ENCODE peak calls at places on chromosomes 13 and 19, in four cellular contexts. P is K562, G is GM12878, K is GM12891. Q is an unnamed sample.

GRCh38 chr19:48348039-48348438 is 15.7 kb downstream of the TMEM143 start:
- DNase-seq in P (no peak), G (no peak), K (no peak), Q (no peak)

GRCh38 chr19:28656644-28657043 is 556.3 kb downstream of the UQCRFS1 start:
- DNase-seq in K (no peak), G (no peak), P (no peak), Q (peak; percentile 83)

GRCh38 chr19:51359294-51359693 is 6.9 kb downstream of the ETFB start:
- DNase-seq in P (no peak), G (no peak), K (no peak), Q (no peak)

GRCh38 chr19:19217110-19217509 is 5.4 kb downstream of the NCAN start:
- DNase-seq in K (no peak), G (no peak), P (peak; percentile 65), Q (no peak)

GRCh38 chr13:34469212-34469983 is 472.7 kb upstream of the NBEA start:
- DNase-seq in K (no peak), P (no peak), G (no peak), Q (no peak)

GRCh38 chr19:34667349-34668076 is 9.4 kb downstream of the SCGB2B2 start:
- DNase-seq in K (no peak), G (no peak), P (no peak), Q (no peak)

GRCh38 chr19:57664269-57665127 is 4.2 kb upstream of the ZSCAN4 start:
- DNase-seq in P (peak; percentile 65), K (peak; percentile 15), G (no peak), Q (peak; percentile 23)

GRCh38 chr19:16589917-16590316 is 17.7 kb upstream of the SLC35E1 start:
- DNase-seq in P (no peak), G (no peak), K (no peak), Q (no peak)

GRCh38 chr19:49579947-49580263 is 451 bp downstream of the NOSIP start:
- DNase-seq in G (no peak), K (no peak), P (no peak), Q (no peak)

GRCh38 chr13:44815507-44816074 is 173.7 kb downstream of the NUFIP1 start:
- DNase-seq in K (no peak), G (no peak), P (no peak), Q (no peak)

GRCh38 chr13:109785141-109785891 is 1.1 kb downstream of the IRS2 start:
- DNase-seq in P (no peak), K (no peak), G (no peak), Q (no peak)

GRCh38 chr13:98751397-98752110 is 918 bp downstream of the SLC15A1 start:
- DNase-seq in G (no peak), P (no peak), K (no peak), Q (no peak)

GRCh38 chr19:35755550-35756371 is 1.1 kb downstream of the HSPB6 start:
- DNase-seq in P (no peak), K (no peak), G (no peak), Q (no peak)

GRCh38 chr13:69951412-69951811 is 156.2 kb upstream of the ATXN8OS start:
- DNase-seq in G (no peak), P (no peak), K (no peak), Q (no peak)

GRCh38 chr13:47680752-47681151 is 320.3 kb downstream of the SUCLA2 start:
- DNase-seq in K (no peak), G (no peak), P (no peak), Q (no peak)

GRCh38 chr19:8041553-8041952 is 11.0 kb upstream of the CCL25 start:
- DNase-seq in P (no peak), G (no peak), K (no peak), Q (peak; percentile 15)

GRCh38 chr19:6590458-6591319 is at the start of gene CD70:
- DNase-seq in P (no peak), K (peak; percentile 62), G (peak; percentile 88), Q (no peak)

GRCh38 chr13:51520524-51520923 is 63.7 kb upstream of the WDFY2 start:
- DNase-seq in P (no peak), G (no peak), K (no peak), Q (peak; percentile 30)

GRCh38 chr19:34082289-34083077 is 89.8 kb upstream of the LSM14A start:
- DNase-seq in P (no peak), K (no peak), G (no peak), Q (no peak)

GRCh38 chr19:32373614-32374295 is 28.3 kb downstream of the ZNF507 start:
- DNase-seq in K (no peak), P (peak; percentile 75), G (no peak), Q (no peak)

GRCh38 chr19:10471909-10472308 is 31.2 kb downstream of the KEAP1 start:
- DNase-seq in P (no peak), K (no peak), G (no peak), Q (no peak)

GRCh38 chr13:29434217-29434940 is 161.1 kb downstream of the SLC7A1 start:
- DNase-seq in G (peak; percentile 23), P (no peak), K (no peak), Q (no peak)

GRCh38 chr19:56310462-56310861 is 4.2 kb downstream of the ZSCAN5A start:
- DNase-seq in P (no peak), G (no peak), K (no peak), Q (no peak)

GRCh38 chr19:11195681-11196080 is 1.7 kb downstream of the KANK2 start:
- DNase-seq in K (no peak), P (no peak), G (no peak), Q (no peak)

GRCh38 chr19:6551091-6551490 is 20.3 kb downstream of the TNFSF9 start:
- DNase-seq in G (no peak), P (no peak), K (no peak), Q (no peak)

GRCh38 chr13:66635526-66635925 is 594.6 kb downstream of the PCDH9 start:
- DNase-seq in P (no peak), K (no peak), G (no peak), Q (no peak)

GRCh38 chr19:55300821-55301458 is 17.1 kb downstream of the BRSK1 start:
- DNase-seq in G (no peak), K (no peak), P (no peak), Q (no peak)

GRCh38 chr13:110195547-110196485 is 111.1 kb downstream of the COL4A1 start:
- DNase-seq in K (no peak), P (no peak), G (no peak), Q (no peak)

GRCh38 chr19:35720648-35721047 is 2.8 kb downstream of the KMT2B start:
- DNase-seq in K (no peak), P (no peak), G (no peak), Q (no peak)

GRCh38 chr19:1819976-1820255 is 7.8 kb upstream of the ATP8B3 start:
- DNase-seq in K (no peak), P (no peak), G (no peak), Q (no peak)

GRCh38 chr19:40464059-40465024 is 1.2 kb downstream of the BLVRB start:
- DNase-seq in G (no peak), K (no peak), P (peak; percentile 83), Q (peak; percentile 79)

GRCh38 chr19:40466219-40467006 is at the start of gene SPTBN4:
- DNase-seq in K (no peak), P (no peak), G (peak; percentile 40), Q (no peak)

GRCh38 chr19:40467007-40467565 is 285 bp downstream of the SPTBN4 start:
- DNase-seq in G (no peak), K (no peak), P (no peak), Q (no peak)

GRCh38 chr19:40465781-40466218 is 255 bp upstream of the BLVRB start:
- DNase-seq in K (peak; percentile 90), G (peak; percentile 96), P (peak; percentile 96), Q (peak; percentile 98)

GRCh38 chr19:40465025-40465780 is at the start of gene BLVRB:
- DNase-seq in K (no peak), G (no peak), P (peak; percentile 25), Q (peak; percentile 92)
- TF ChIP-seq SPI1 in K (no peak), G (no peak), P (no peak), Q (no peak)

DNA sequence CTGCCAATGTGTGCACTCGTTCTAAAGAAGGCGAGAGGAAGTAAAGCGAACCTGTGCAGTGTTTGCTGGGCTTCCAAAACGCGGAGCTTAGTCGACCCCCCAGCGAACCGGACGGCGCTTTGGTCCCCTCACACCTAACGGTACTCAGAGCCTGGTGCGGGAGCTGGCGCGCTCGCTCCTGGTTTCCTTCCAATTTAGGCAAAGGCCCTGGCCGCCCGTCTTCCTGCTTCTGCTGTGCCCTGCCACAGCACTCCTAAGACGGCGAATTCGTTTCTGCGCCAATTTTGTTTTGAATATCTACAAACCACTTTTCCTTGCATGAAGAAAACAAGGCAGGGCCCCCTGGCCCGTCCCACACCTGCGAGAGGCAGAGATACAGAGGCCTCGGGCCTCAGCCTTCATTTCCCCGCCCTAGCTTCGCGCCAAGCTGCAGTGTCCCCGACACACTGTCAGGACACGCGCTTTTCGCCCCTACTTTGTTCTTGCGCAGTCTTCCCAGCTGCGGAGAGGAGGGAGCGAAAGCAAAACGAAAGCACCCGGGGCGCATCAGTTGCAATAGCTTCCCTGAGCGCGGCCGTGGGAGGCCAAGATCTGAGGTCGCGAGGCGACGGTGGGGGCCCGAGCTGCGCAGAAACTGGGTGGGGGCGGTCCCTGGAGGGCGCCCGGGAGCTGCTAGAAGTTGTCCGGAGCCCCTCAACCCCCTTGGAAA is 111.9 kb downstream of the KCNRG start:
- DNase-seq in P (no peak), K (no peak), G (no peak), Q (no peak)
- TF ChIP-seq SPI1 in P (no peak), K (no peak), G (no peak), Q (no peak)

GRCh38 chr13:93948523-93948922 is 531.0 kb downstream of the DCT start:
- DNase-seq in K (no peak), G (no peak), P (no peak), Q (no peak)
- TF ChIP-seq SPI1 in K (no peak), G (no peak), P (no peak), Q (no peak)

GRCh38 chr13:30616927-30617314 is 799 bp upstream of the USPL1 start:
- DNase-seq in G (peak; percentile 61), P (peak; percentile 62), K (no peak), Q (peak; percentile 68)

GRCh38 chr13:30618186-30618937 is 642 bp downstream of the USPL1 start:
- DNase-seq in P (peak; percentile 6), G (no peak), K (no peak), Q (no peak)

GRCh38 chr13:30617315-30618185 is at the start of gene USPL1:
- DNase-seq in P (peak; percentile 89), K (peak; percentile 82), G (peak; percentile 96), Q (peak; percentile 98)

GRCh38 chr13:30618938-30619289 is 1.2 kb downstream of the USPL1 start:
- DNase-seq in P (no peak), K (no peak), G (no peak), Q (peak; percentile 17)

GRCh38 chr13:30615851-30616311 is 1.8 kb upstream of the USPL1 start:
- DNase-seq in G (no peak), K (no peak), P (peak; percentile 7), Q (no peak)
- TF ChIP-seq SPI1 in G (no peak), K (no peak), P (no peak), Q (no peak)

Q was measured in HL-60.